ENCODE peak calls at places on chromosome 7, in nine cellular contexts. Y, B, T, S, J, F, W, C and Z are unnamed samples.

GRCh38 chr7:132590162-132590561 is 13.9 kb upstream of the PLXNA4 start:
- DNase-seq in F (peak; percentile 6), T (no peak), S (no peak), C (no peak), J (no peak), B (no peak), W (no peak), Y (no peak), Z (no peak)

GRCh38 chr7:25025218-25025671 is 45.3 kb upstream of the OSBPL3 start:
- DNase-seq in C (no peak), T (no peak), W (no peak), F (peak; percentile 93), Y (no peak), S (no peak), J (peak; percentile 90), B (no peak), Z (no peak)

GRCh38 chr7:98192781-98193457 is 18.3 kb upstream of the BHLHA15 start:
- DNase-seq in C (no peak), F (no peak), S (no peak), Y (no peak), W (no peak), J (no peak), T (no peak), B (no peak), Z (no peak)

GRCh38 chr7:96400518-96400917 is 78.6 kb upstream of the SLC25A13 start:
- DNase-seq in T (no peak), B (no peak), W (no peak), Y (no peak), J (no peak), F (no peak), C (no peak), S (no peak), Z (no peak)

GRCh38 chr7:123114288-123114687 is 85.5 kb downstream of the SLC13A1 start:
- DNase-seq in Y (no peak), S (no peak), T (no peak), J (no peak), F (no peak), B (no peak), C (no peak), W (no peak), Z (no peak)

GRCh38 chr7:37408241-37408884 is 40.3 kb downstream of the ELMO1 start:
- DNase-seq in B (no peak), W (no peak), S (no peak), J (no peak), T (no peak), F (no peak), Y (peak; percentile 85), C (peak; percentile 24), Z (peak; percentile 37)

GRCh38 chr7:16242920-16243319 is 178.4 kb downstream of the CRPPA start:
- DNase-seq in T (no peak), F (no peak), J (no peak), S (no peak), Y (no peak), B (no peak), W (no peak), C (no peak), Z (no peak)

GRCh38 chr7:25186436-25186835 is 41.9 kb downstream of the NPVF start:
- DNase-seq in F (no peak), W (no peak), Y (no peak), B (no peak), J (no peak), C (no peak), S (no peak), T (no peak), Z (no peak)

GRCh38 chr7:36192050-36192824 is 39.2 kb downstream of the EEPD1 start:
- DNase-seq in S (no peak), B (no peak), W (no peak), T (no peak), F (peak; percentile 59), Y (peak; percentile 96), C (peak; percentile 71), J (no peak), Z (peak; percentile 51)

GRCh38 chr7:98418636-98419315 is 17.9 kb upstream of the BAIAP2L1 start:
- DNase-seq in W (peak; percentile 64), F (peak; percentile 99), Y (no peak), B (no peak), S (peak; percentile 82), J (peak; percentile 83), C (no peak), T (peak; percentile 93), Z (no peak)

GRCh38 chr7:158740013-158740656 is 35.5 kb upstream of the NCAPG2 start:
- DNase-seq in Y (peak; percentile 89), F (peak; percentile 94), J (peak; percentile 35), S (no peak), W (no peak), C (no peak), T (no peak), B (no peak), Z (peak; percentile 41)

GRCh38 chr7:27147211-27148030 is at the start of gene HOXA6:
- DNase-seq in F (no peak), C (no peak), J (no peak), T (peak; percentile 43), W (peak; percentile 70), B (no peak), S (peak; percentile 81), Y (no peak), Z (no peak)

GRCh38 chr7:14747701-14748100 is 154.8 kb downstream of the DGKB start:
- DNase-seq in F (peak; percentile 5), J (no peak), B (no peak), T (no peak), C (no peak), W (no peak), S (no peak), Y (no peak), Z (no peak)

GRCh38 chr7:55056577-55057480 is 38.0 kb downstream of the EGFR start:
- DNase-seq in Y (no peak), J (no peak), C (no peak), S (no peak), T (peak; percentile 69), B (no peak), W (no peak), F (peak; percentile 91), Z (no peak)

GRCh38 chr7:28383949-28384348 is 28.4 kb upstream of the CREB5 start:
- DNase-seq in F (no peak), B (no peak), T (no peak), S (no peak), Y (no peak), W (no peak), J (no peak), C (no peak), Z (no peak)